ENCODE peak calls at places on chromosomes 7 and 10, in four cellular contexts. Q is stomach, E is K562, H is esophagus muscularis mucosa. U is an unnamed sample.
A peak's percentile ranks its signal among the peaks of the same experiment; 100 is the strongest.

GRCh38 chr7:150444674-150445365 is 5.6 kb upstream of the GIMAP8 start:
- DNase-seq in Q (no peak), E (no peak), H (peak; percentile 79), U (no peak)

GRCh38 chr10:43208147-43209063 is 58.5 kb downstream of the RASGEF1A start:
- DNase-seq in Q (no peak), E (peak; percentile 41), H (no peak), U (peak; percentile 12)

GRCh38 chr7:29647020-29647654 is 83.5 kb downstream of the PRR15 start:
- DNase-seq in Q (no peak), E (peak; percentile 85), H (no peak), U (no peak)

GRCh38 chr7:101953248-101953819 is 135.9 kb downstream of the CUX1 start:
- DNase-seq in Q (no peak), E (no peak), H (no peak), U (no peak)

GRCh38 chr10:77251297-77252013 is 386.2 kb downstream of the KCNMA1 start:
- DNase-seq in Q (peak; percentile 34), E (peak; percentile 26), H (no peak), U (no peak)

GRCh38 chr7:139041378-139042053 is 5.7 kb upstream of the ZC3HAV1L start:
- DNase-seq in Q (no peak), E (peak; percentile 40), H (no peak), U (no peak)

GRCh38 chr7:87213252-87213651 is 6.3 kb downstream of the TMEM243 start:
- DNase-seq in Q (no peak), E (no peak), H (no peak), U (no peak)

GRCh38 chr10:114491933-114492332 is 87.6 kb upstream of the AFAP1L2 start:
- DNase-seq in Q (no peak), E (no peak), H (no peak), U (no peak)

GRCh38 chr7:12456506-12456905 is 52.8 kb upstream of the VWDE start:
- DNase-seq in Q (no peak), E (no peak), H (no peak), U (no peak)

GRCh38 chr10:96955733-96956132 is 123.6 kb downstream of the LCOR start:
- DNase-seq in Q (no peak), E (no peak), H (no peak), U (no peak)

GRCh38 chr7:27176962-27177794 is 3.1 kb upstream of the HOXA10 start:
- DNase-seq in Q (no peak), E (no peak), H (no peak), U (peak; percentile 15)

GRCh38 chr10:71291501-71291900 is 27.6 kb upstream of the SLC29A3 start:
- DNase-seq in Q (no peak), E (no peak), H (no peak), U (no peak)

GRCh38 chr7:42856605-42856987 is 55.3 kb downstream of the C7orf25 start:
- DNase-seq in Q (no peak), E (no peak), H (no peak), U (no peak)

GRCh38 chr7:103811997-103812396 is 177.5 kb downstream of the RELN start:
- DNase-seq in Q (no peak), E (peak; percentile 6), H (no peak), U (no peak)

GRCh38 chr7:151425670-151426075 is 14.3 kb downstream of the CRYGN start:
- DNase-seq in Q (no peak), E (no peak), H (no peak), U (no peak)

GRCh38 chr10:130067893-130068292 is 42.7 kb downstream of the C10orf143 start:
- DNase-seq in Q (no peak), E (no peak), H (no peak), U (no peak)

GRCh38 chr7:79091661-79092060 is 361.8 kb downstream of the MAGI2 start:
- DNase-seq in Q (no peak), E (no peak), H (no peak), U (no peak)

GRCh38 chr7:132757778-132758177 is 181.5 kb upstream of the PLXNA4 start:
- DNase-seq in Q (no peak), E (peak; percentile 23), H (no peak), U (no peak)

GRCh38 chr10:132571565-132572544 is 34.3 kb downstream of the INPP5A start:
- DNase-seq in Q (peak; percentile 66), E (peak; percentile 83), H (no peak), U (peak; percentile 65)

GRCh38 chr10:59284111-59284975 is 78.0 kb downstream of the FAM13C start:
- DNase-seq in Q (no peak), E (no peak), H (no peak), U (no peak)

GRCh38 chr7:127571741-127572505 is 13.5 kb downstream of the GCC1 start:
- DNase-seq in Q (no peak), E (no peak), H (no peak), U (no peak)

GRCh38 chr10:35642023-35642792 is at the start of gene FZD8:
- DNase-seq in Q (peak; percentile 94), E (peak; percentile 93), H (peak; percentile 97), U (peak; percentile 89)

GRCh38 chr7:103993551-103993950 is 4.1 kb upstream of the RELN start:
- DNase-seq in Q (no peak), E (no peak), H (no peak), U (no peak)

GRCh38 chr7:29330136-29330535 is 135.6 kb downstream of the CHN2 start:
- DNase-seq in Q (no peak), E (no peak), H (no peak), U (no peak)

GRCh38 chr7:100562195-100563099 is 11.3 kb downstream of the SAP25 start:
- DNase-seq in Q (no peak), E (no peak), H (no peak), U (no peak)

GRCh38 chr10:87865201-87866025 is 2.0 kb downstream of the PTEN start:
- DNase-seq in Q (no peak), E (no peak), H (no peak), U (no peak)

GRCh38 chr10:25130911-25131310 is 43.9 kb upstream of the GPR158 start:
- DNase-seq in Q (no peak), E (no peak), H (no peak), U (no peak)

GRCh38 chr10:69089638-69090599 is 2.0 kb downstream of the SRGN start:
- DNase-seq in Q (peak; percentile 51), E (peak; percentile 67), H (no peak), U (peak; percentile 68)

GRCh38 chr10:118773041-118773440 is 18.3 kb upstream of the CACUL1 start:
- DNase-seq in Q (no peak), E (no peak), H (no peak), U (no peak)
- TF ChIP-seq POLR2AphosphoS5 in Q (no peak), E (no peak), H (no peak), U (no peak)

GRCh38 chr10:103598654-103599115 is 105.2 kb downstream of the NEURL1 start:
- DNase-seq in Q (peak; percentile 60), E (peak; percentile 70), H (no peak), U (no peak)
- H3K4me3 ChIP-seq in Q (no peak overlapping the region), E (no peak overlapping the region), H (no peak overlapping the region), U (no peak overlapping the region)

DNA sequence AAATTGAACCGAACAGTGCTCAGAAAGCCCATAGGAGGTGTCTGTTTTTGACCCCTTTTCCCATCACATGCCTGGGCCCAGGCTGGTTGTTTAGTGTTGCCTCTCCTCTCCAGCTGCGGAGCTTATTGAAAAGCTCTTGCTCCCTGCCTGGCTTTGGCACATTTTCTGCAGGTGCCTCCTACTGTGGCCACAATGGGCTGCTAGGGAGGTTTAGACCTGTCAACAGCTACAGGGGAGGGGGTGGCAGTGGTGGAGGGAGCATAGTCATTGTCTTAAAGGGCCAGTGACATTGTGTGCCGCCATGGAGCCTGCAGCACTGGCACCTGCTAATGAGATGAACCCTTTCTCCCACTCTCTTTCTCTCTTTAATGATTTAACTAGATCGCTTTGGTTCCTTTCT is 13.2 kb upstream of the ENO4 start:
- DNase-seq in Q (no peak), E (no peak), H (peak; percentile 83), U (no peak)
- TF ChIP-seq EP300 in Q (no peak), E (no peak), H (no peak), U (no peak)

DNA sequence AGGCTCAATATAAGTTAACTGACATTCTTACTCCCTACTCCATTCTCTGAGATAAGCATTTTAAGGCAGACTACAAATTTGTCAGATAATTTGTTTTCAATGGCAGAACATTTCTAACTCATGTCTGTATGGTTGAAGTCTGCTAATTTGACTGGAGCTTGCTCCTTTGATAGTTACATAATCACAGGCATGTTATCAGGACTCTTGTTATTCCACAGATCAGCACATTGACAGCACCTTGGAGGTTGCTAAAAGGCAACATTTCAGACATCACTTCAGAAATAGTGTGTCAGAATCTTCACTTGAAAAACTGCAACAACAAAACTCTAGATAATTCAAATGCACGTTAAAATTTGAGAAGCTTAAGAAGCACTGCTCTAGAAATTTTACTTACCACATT is 158.3 kb upstream of the PCLO start:
- DNase-seq in Q (no peak), E (no peak), H (no peak), U (no peak)
- TF ChIP-seq POLR2AphosphoS5 in Q (no peak), E (no peak), H (no peak), U (no peak)

DNA sequence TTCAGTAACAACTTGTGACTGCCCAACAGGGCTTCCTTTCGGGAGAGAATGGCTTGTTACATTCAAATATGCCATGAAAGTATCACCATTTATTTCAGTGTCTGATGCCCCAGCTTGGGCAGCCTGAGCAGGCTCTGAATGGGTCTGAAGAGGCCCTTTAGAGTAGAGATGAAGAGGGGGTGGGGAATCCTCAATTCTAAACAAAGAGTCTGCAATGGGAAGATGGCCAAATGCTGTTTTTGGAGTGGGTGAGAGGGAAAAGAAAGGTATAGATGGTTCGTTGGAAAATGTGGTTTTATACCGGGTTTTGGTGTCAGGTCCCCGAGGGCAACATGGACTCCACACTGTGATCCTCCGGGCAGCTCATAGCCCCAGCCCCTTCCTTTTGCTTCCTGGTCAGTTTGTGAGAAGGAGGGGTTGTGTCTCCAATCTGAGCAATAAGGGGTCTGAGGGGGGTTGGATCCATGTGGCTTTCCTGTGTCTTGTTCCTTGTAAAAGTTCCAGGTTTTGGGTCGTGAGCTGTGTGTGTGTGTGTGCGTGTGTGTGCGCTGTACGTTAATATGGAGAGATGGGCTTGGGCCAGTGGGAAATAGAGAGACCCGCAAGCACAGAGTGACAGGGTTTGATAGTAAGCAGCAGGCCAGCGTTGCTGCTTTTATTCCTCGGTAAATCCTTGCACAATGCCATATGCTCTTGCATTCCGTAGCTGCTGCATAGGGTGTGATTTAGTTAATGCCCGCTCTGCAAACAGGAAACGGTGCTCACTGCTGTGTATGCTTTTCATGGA is 108.3 kb downstream of the TCF7L2 start:
- DNase-seq in Q (no peak), E (no peak), H (no peak), U (no peak)
- H3K4me3 ChIP-seq in Q (peak overlapping the region; percentile 11), E (no peak overlapping the region), H (peak overlapping the region; percentile 48), U (peak overlapping the region; percentile 23)